ENCODE peak calls at places on chromosomes 4 and X, in ten cellular contexts. R, Z, U, H, F, B, W, C, I and E are unnamed samples.

GRCh38 chr4:154467886-154468285 is 23.7 kb downstream of the DCHS2 start:
- DNase-seq in R (no peak), Z (no peak), U (no peak), H (peak; percentile 23), F (no peak), B (no peak), W (no peak), C (no peak), I (no peak), E (no peak)

GRCh38 chrX:109922183-109922582 is 80.7 kb upstream of the TMEM164 start:
- DNase-seq in R (no peak), Z (no peak), U (no peak), H (no peak), F (no peak), B (no peak), W (no peak), C (no peak), I (no peak), E (no peak)

GRCh38 chrX:7028246-7028645 is 119.3 kb upstream of the STS start:
- DNase-seq in R (no peak), Z (no peak), U (no peak), H (no peak), F (no peak), B (no peak), W (no peak), C (no peak), I (no peak), E (no peak)

GRCh38 chr4:95197353-95197752 is 351.4 kb downstream of the UNC5C start:
- DNase-seq in R (no peak), Z (no peak), U (no peak), H (no peak), F (no peak), B (no peak), W (no peak), C (no peak), I (no peak), E (no peak)

GRCh38 chr4:45679411-45679810 is 444.4 kb downstream of the GABRG1 start:
- DNase-seq in R (no peak), Z (no peak), U (no peak), H (no peak), F (no peak), B (no peak), W (no peak), C (no peak), I (no peak), E (no peak)

GRCh38 chr4:108425988-108426387 is 194.4 kb upstream of the RPL34 start:
- DNase-seq in R (peak; percentile 83), Z (peak; percentile 37), U (no peak), H (no peak), F (no peak), B (no peak), W (no peak), C (no peak), I (no peak), E (no peak)

GRCh38 chr4:10116625-10117423 is at the start of gene WDR1:
- DNase-seq in R (peak; percentile 75), Z (peak; percentile 71), U (peak; percentile 92), H (peak; percentile 90), F (peak; percentile 98), B (peak; percentile 94), W (peak; percentile 97), C (peak; percentile 95), I (peak; percentile 99), E (peak; percentile 93)

GRCh38 chrX:153905481-153906095 is 1.1 kb downstream of the AVPR2 start:
- DNase-seq in R (no peak), Z (no peak), U (no peak), H (no peak), F (no peak), B (no peak), W (peak; percentile 60), C (no peak), I (no peak), E (no peak)

GRCh38 chr4:153084939-153085630 is 119.2 kb upstream of the TRIM2 start:
- DNase-seq in R (no peak), Z (peak; percentile 8), U (peak; percentile 71), H (peak; percentile 65), F (peak; percentile 82), B (peak; percentile 67), W (peak; percentile 86), C (peak; percentile 77), I (peak; percentile 90), E (peak; percentile 68)

GRCh38 chr4:142801966-142802365 is 44.1 kb downstream of the INPP4B start:
- DNase-seq in R (no peak), Z (no peak), U (no peak), H (peak; percentile 6), F (no peak), B (no peak), W (no peak), C (no peak), I (no peak), E (no peak)

GRCh38 chr4:184261246-184261645 is 43.6 kb upstream of the ENPP6 start:
- DNase-seq in R (no peak), Z (no peak), U (no peak), H (no peak), F (no peak), B (no peak), W (no peak), C (no peak), I (no peak), E (no peak)

GRCh38 chr4:110270492-110271197 is 72.2 kb upstream of the ELOVL6 start:
- DNase-seq in R (peak; percentile 63), Z (no peak), U (no peak), H (no peak), F (no peak), B (no peak), W (no peak), C (no peak), I (no peak), E (no peak)

GRCh38 chr4:43782391-43782790 is 666.2 kb downstream of the KCTD8 start:
- DNase-seq in R (no peak), Z (no peak), U (no peak), H (no peak), F (no peak), B (no peak), W (no peak), C (no peak), I (no peak), E (no peak)

GRCh38 chr4:153465922-153466636 is at the start of gene TMEM131L:
- DNase-seq in R (no peak), Z (no peak), U (peak; percentile 54), H (peak; percentile 54), F (peak; percentile 61), B (peak; percentile 58), W (peak; percentile 80), C (peak; percentile 58), I (peak; percentile 90), E (peak; percentile 75)

GRCh38 chr4:140372607-140373327 is 679 bp upstream of the SCOC start:
- DNase-seq in R (no peak), Z (no peak), U (no peak), H (peak; percentile 26), F (no peak), B (no peak), W (no peak), C (no peak), I (no peak), E (no peak)

GRCh38 chr4:70365479-70365878 is 4.9 kb downstream of the SMR3A start:
- DNase-seq in R (no peak), Z (no peak), U (no peak), H (no peak), F (no peak), B (no peak), W (no peak), C (no peak), I (no peak), E (no peak)

GRCh38 chr4:82402196-82402775 is 28.0 kb downstream of the HNRNPDL start:
- DNase-seq in R (no peak), Z (no peak), U (no peak), H (no peak), F (no peak), B (no peak), W (no peak), C (no peak), I (no peak), E (no peak)